ENCODE peak calls at places on chromosomes 2 and 18, in five cellular contexts. One of them, this sample, is unnamed. For H3K9me3 and H3K27me3, the result is how much of the 10 kb centered on the place peaks cover.

GRCh38 chr18:8876887-8877286 is 171.5 kb downstream of the MTCL1 start:
- DNase-seq in HCT116: no peak
- DNase-seq in upper lobe of right lung: no peak
- DNase-seq in tibial artery: no peak
- DNase-seq in left ventricle myocardium inferior: no peak
- DNase-seq in this sample: no peak

GRCh38 chr2:96143848-96144480 is 1.3 kb downstream of the DUSP2 start:
- DNase-seq in HCT116: peak
- DNase-seq in upper lobe of right lung: peak
- DNase-seq in tibial artery: no peak
- DNase-seq in left ventricle myocardium inferior: no peak
- DNase-seq in this sample: no peak

GRCh38 chr18:398866-399637 is 101.4 kb downstream of the COLEC12 start:
- DNase-seq in HCT116: no peak
- DNase-seq in upper lobe of right lung: no peak
- DNase-seq in tibial artery: no peak
- DNase-seq in left ventricle myocardium inferior: no peak
- DNase-seq in this sample: no peak

GRCh38 chr2:157160131-157160530 is 97.4 kb upstream of the GALNT5 start:
- DNase-seq in HCT116: no peak
- DNase-seq in upper lobe of right lung: no peak
- DNase-seq in tibial artery: no peak
- DNase-seq in left ventricle myocardium inferior: no peak
- DNase-seq in this sample: no peak

GRCh38 chr18:35155403-35156117 is 85.3 kb upstream of the ZNF397 start:
- DNase-seq in HCT116: no peak
- DNase-seq in upper lobe of right lung: no peak
- DNase-seq in tibial artery: no peak
- DNase-seq in left ventricle myocardium inferior: no peak
- DNase-seq in this sample: peak

GRCh38 chr2:224904390-224904789 is 137.9 kb downstream of the DOCK10 start:
- DNase-seq in HCT116: no peak
- DNase-seq in upper lobe of right lung: no peak
- DNase-seq in tibial artery: no peak
- DNase-seq in left ventricle myocardium inferior: no peak
- DNase-seq in this sample: no peak

GRCh38 chr2:37623971-37624897 is 47.2 kb downstream of the CDC42EP3 start:
- DNase-seq in HCT116: no peak
- DNase-seq in upper lobe of right lung: no peak
- DNase-seq in tibial artery: no peak
- DNase-seq in left ventricle myocardium inferior: no peak
- DNase-seq in this sample: no peak

GRCh38 chr2:113767811-113768210 is 11.4 kb upstream of the SLC35F5 start:
- DNase-seq in HCT116: no peak
- DNase-seq in upper lobe of right lung: no peak
- DNase-seq in tibial artery: no peak
- DNase-seq in left ventricle myocardium inferior: no peak
- DNase-seq in this sample: no peak

GRCh38 chr2:26770986-26771586 is 7.0 kb downstream of the SLC35F6 start:
- DNase-seq in HCT116: no peak
- DNase-seq in upper lobe of right lung: no peak
- DNase-seq in tibial artery: peak
- DNase-seq in left ventricle myocardium inferior: peak
- DNase-seq in this sample: peak

GRCh38 chr2:164780611-164781167 is 60.9 kb downstream of the COBLL1 start:
- DNase-seq in HCT116: no peak
- DNase-seq in upper lobe of right lung: no peak
- DNase-seq in tibial artery: no peak
- DNase-seq in left ventricle myocardium inferior: no peak
- DNase-seq in this sample: no peak

GRCh38 chr2:164910091-164910899 is 45.0 kb downstream of the SLC38A11 start:
- DNase-seq in HCT116: no peak
- DNase-seq in upper lobe of right lung: no peak
- DNase-seq in tibial artery: no peak
- DNase-seq in left ventricle myocardium inferior: no peak
- DNase-seq in this sample: peak

GRCh38 chr2:96927420-96928171 is 57.7 kb upstream of the SEMA4C start:
- DNase-seq in HCT116: no peak
- DNase-seq in upper lobe of right lung: peak
- DNase-seq in tibial artery: peak
- DNase-seq in left ventricle myocardium inferior: peak
- DNase-seq in this sample: no peak

GRCh38 chr2:174914894-174915760 is 90.1 kb downstream of the CHN1 start:
- DNase-seq in HCT116: no peak
- DNase-seq in upper lobe of right lung: no peak
- DNase-seq in tibial artery: peak
- DNase-seq in left ventricle myocardium inferior: peak
- DNase-seq in this sample: peak

GRCh38 chr2:216044883-216045499 is 31.6 kb upstream of the MREG start:
- DNase-seq in HCT116: no peak
- DNase-seq in upper lobe of right lung: no peak
- DNase-seq in tibial artery: no peak
- DNase-seq in left ventricle myocardium inferior: no peak
- DNase-seq in this sample: no peak

GRCh38 chr2:23199115-23199918 is 185.7 kb upstream of the KLHL29 start:
- DNase-seq in HCT116: peak
- DNase-seq in upper lobe of right lung: no peak
- DNase-seq in tibial artery: no peak
- DNase-seq in left ventricle myocardium inferior: no peak
- DNase-seq in this sample: peak

GRCh38 chr18:43919565-43919964 is 642.3 kb upstream of the SYT4 start:
- DNase-seq in HCT116: no peak
- DNase-seq in upper lobe of right lung: no peak
- DNase-seq in tibial artery: no peak
- DNase-seq in left ventricle myocardium inferior: no peak
- DNase-seq in this sample: no peak

GRCh38 chr2:130755234-130756040 is at the start of gene AMER3:
- DNase-seq in HCT116: no peak
- DNase-seq in upper lobe of right lung: no peak
- DNase-seq in tibial artery: no peak
- DNase-seq in left ventricle myocardium inferior: no peak
- DNase-seq in this sample: no peak

GRCh38 chr2:186460465-186460864 is 25.6 kb upstream of the ZC3H15 start:
- DNase-seq in HCT116: no peak
- DNase-seq in upper lobe of right lung: no peak
- DNase-seq in tibial artery: no peak
- DNase-seq in left ventricle myocardium inferior: no peak
- DNase-seq in this sample: no peak

GRCh38 chr2:96163768-96164429 is 18.7 kb upstream of the DUSP2 start:
- DNase-seq in HCT116: no peak
- DNase-seq in upper lobe of right lung: no peak
- DNase-seq in tibial artery: no peak
- DNase-seq in left ventricle myocardium inferior: no peak
- DNase-seq in this sample: no peak

GRCh38 chr2:197871780-197872456 is 67.5 kb downstream of the PLCL1 start:
- DNase-seq in HCT116: no peak
- DNase-seq in upper lobe of right lung: no peak
- DNase-seq in tibial artery: no peak
- DNase-seq in left ventricle myocardium inferior: no peak
- DNase-seq in this sample: no peak

GRCh38 chr2:222813177-222813843 is 47.5 kb upstream of the ACSL3 start:
- DNase-seq in HCT116: no peak
- DNase-seq in upper lobe of right lung: no peak
- DNase-seq in tibial artery: no peak
- DNase-seq in left ventricle myocardium inferior: no peak
- DNase-seq in this sample: no peak

GRCh38 chr2:203498161-203498560 is 36.9 kb downstream of the RAPH1 start:
- DNase-seq in HCT116: peak
- DNase-seq in upper lobe of right lung: no peak
- DNase-seq in tibial artery: no peak
- DNase-seq in left ventricle myocardium inferior: no peak
- DNase-seq in this sample: no peak

GRCh38 chr2:231991664-231992063 is 30.2 kb downstream of the DIS3L2 start:
- DNase-seq in HCT116: no peak
- DNase-seq in upper lobe of right lung: no peak
- DNase-seq in tibial artery: no peak
- DNase-seq in left ventricle myocardium inferior: no peak
- DNase-seq in this sample: no peak

GRCh38 chr2:225317191-225317590 is 82.3 kb upstream of the NYAP2 start:
- DNase-seq in HCT116: no peak
- DNase-seq in upper lobe of right lung: no peak
- DNase-seq in tibial artery: no peak
- DNase-seq in left ventricle myocardium inferior: no peak
- DNase-seq in this sample: no peak

GRCh38 chr2:216792222-216793001 is 67.5 kb downstream of the TNP1 start:
- DNase-seq in HCT116: no peak
- DNase-seq in upper lobe of right lung: no peak
- DNase-seq in tibial artery: peak
- DNase-seq in left ventricle myocardium inferior: peak
- DNase-seq in this sample: peak

DNA sequence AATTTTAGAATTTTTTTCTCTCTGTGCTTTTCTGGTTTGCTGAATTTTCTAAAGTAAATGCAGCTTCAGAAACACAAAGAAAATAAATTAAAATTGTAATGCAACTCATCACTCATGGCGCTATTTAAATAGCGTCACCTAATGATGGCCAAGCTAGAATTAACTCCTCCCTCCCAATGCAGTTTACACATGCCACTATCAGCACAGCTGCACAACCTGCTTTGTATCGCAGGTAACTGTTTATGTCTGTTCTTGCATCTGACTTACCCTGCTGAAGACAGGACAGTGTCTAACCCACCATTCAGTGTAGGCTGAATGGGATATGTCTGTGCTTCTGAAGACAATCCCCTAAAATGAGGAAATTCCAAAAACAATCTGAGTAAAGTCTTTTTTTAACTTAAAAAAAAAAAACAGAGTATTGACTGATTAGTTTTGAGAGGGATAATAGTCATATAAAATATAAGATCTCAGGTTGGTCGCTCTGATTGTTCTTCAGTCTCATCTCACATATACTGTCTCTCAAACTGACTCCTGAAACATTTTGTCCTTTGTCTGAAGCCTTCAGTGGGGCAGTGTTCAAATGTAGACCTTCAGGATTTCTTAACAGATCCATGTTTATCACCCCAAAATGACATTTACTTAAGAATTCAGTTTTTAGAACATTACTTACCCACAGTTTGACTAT is 271.4 kb downstream of the ZEB2 start:
- DNase-seq in HCT116: no peak
- DNase-seq in upper lobe of right lung: no peak
- DNase-seq in tibial artery: no peak
- DNase-seq in left ventricle myocardium inferior: no peak
- DNase-seq in this sample: no peak
- TF ChIP-seq CTCF in HCT116: no peak
- TF ChIP-seq CTCF in upper lobe of right lung: no peak
- TF ChIP-seq CTCF in tibial artery: no peak
- TF ChIP-seq CTCF in left ventricle myocardium inferior: no peak
- TF ChIP-seq CTCF in this sample: no peak

DNA sequence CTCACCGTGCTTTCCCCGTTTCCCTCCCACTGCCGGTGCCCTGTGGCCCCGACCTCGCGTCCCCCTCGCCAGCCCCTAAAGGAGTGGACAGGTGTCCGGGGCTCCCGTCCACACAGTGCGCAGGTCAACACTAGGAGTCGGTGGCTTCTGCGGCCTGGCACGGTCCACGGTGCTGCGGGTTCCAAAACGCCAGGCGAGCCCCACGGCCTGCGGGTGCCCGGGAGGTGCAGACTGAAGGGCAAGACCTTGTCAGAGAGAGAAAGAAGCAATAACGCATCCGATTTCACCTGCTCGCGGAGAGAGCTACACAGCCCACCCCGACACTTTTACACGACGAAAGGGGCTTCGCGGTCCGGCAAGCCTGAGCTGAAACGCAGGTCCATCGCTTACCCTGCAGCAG is 588.6 kb upstream of the SALL3 start:
- DNase-seq in HCT116: no peak
- DNase-seq in upper lobe of right lung: no peak
- DNase-seq in tibial artery: no peak
- DNase-seq in left ventricle myocardium inferior: no peak
- DNase-seq in this sample: no peak
- H3K9me3 ChIP-seq in HCT116: under half
- H3K9me3 ChIP-seq in upper lobe of right lung: under half
- H3K9me3 ChIP-seq in tibial artery: under half
- H3K9me3 ChIP-seq in left ventricle myocardium inferior: under half
- H3K9me3 ChIP-seq in this sample: under half

GRCh38 chr2:11656671-11657101 is 13.3 kb downstream of the NTSR2 start:
- DNase-seq in HCT116: no peak
- DNase-seq in upper lobe of right lung: no peak
- DNase-seq in tibial artery: no peak
- DNase-seq in left ventricle myocardium inferior: no peak
- DNase-seq in this sample: no peak

GRCh38 chr2:11657646-11658045 is 12.3 kb downstream of the NTSR2 start:
- DNase-seq in HCT116: no peak
- DNase-seq in upper lobe of right lung: no peak
- DNase-seq in tibial artery: no peak
- DNase-seq in left ventricle myocardium inferior: no peak
- DNase-seq in this sample: no peak

GRCh38 chr2:11657195-11657594 is 12.8 kb downstream of the NTSR2 start:
- DNase-seq in HCT116: no peak
- DNase-seq in upper lobe of right lung: no peak
- DNase-seq in tibial artery: no peak
- DNase-seq in left ventricle myocardium inferior: no peak
- DNase-seq in this sample: no peak

GRCh38 chr2:11656252-11656651 is 13.7 kb downstream of the NTSR2 start:
- DNase-seq in HCT116: no peak
- DNase-seq in upper lobe of right lung: no peak
- DNase-seq in tibial artery: no peak
- DNase-seq in left ventricle myocardium inferior: no peak
- DNase-seq in this sample: no peak

GRCh38 chr2:11655495-11655894 is 14.5 kb downstream of the NTSR2 start:
- DNase-seq in HCT116: no peak
- DNase-seq in upper lobe of right lung: no peak
- DNase-seq in tibial artery: no peak
- DNase-seq in left ventricle myocardium inferior: no peak
- DNase-seq in this sample: no peak
- H3K27me3 ChIP-seq in HCT116: under half
- H3K27me3 ChIP-seq in upper lobe of right lung: under half
- H3K27me3 ChIP-seq in tibial artery: under half
- H3K27me3 ChIP-seq in left ventricle myocardium inferior: under half
- H3K27me3 ChIP-seq in this sample: under half

GRCh38 chr18:62566818-62567217 is 44.0 kb downstream of the ZCCHC2 start:
- DNase-seq in HCT116: no peak
- DNase-seq in upper lobe of right lung: no peak
- DNase-seq in tibial artery: no peak
- DNase-seq in left ventricle myocardium inferior: no peak
- DNase-seq in this sample: no peak

GRCh38 chr18:62571037-62571436 is 48.2 kb downstream of the ZCCHC2 start:
- DNase-seq in HCT116: no peak
- DNase-seq in upper lobe of right lung: no peak
- DNase-seq in tibial artery: no peak
- DNase-seq in left ventricle myocardium inferior: no peak
- DNase-seq in this sample: no peak

GRCh38 chr18:62564044-62564443 is 41.2 kb downstream of the ZCCHC2 start:
- DNase-seq in HCT116: no peak
- DNase-seq in upper lobe of right lung: no peak
- DNase-seq in tibial artery: no peak
- DNase-seq in left ventricle myocardium inferior: no peak
- DNase-seq in this sample: no peak

GRCh38 chr18:62569081-62569480 is 46.3 kb downstream of the ZCCHC2 start:
- DNase-seq in HCT116: no peak
- DNase-seq in upper lobe of right lung: no peak
- DNase-seq in tibial artery: no peak
- DNase-seq in left ventricle myocardium inferior: no peak
- DNase-seq in this sample: no peak

DNA sequence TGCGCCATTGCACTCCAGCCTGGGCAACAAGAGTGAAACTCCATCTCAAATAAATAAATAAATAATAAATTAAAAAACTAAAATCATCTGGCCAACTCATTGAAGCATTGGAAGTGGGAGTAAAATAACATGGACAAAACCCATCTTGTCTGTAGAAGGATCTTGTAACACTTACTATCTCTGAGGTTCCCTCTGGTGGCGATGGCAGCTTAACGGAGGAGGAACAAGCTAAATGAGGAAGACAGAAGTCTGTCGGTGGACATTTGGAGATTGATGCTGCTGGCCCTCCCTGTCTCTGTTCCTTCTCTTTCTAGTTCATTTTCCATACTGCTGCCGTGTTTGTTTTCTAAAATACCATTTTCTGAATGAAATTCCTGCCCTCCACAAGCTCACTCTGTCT is 43.4 kb downstream of the ZCCHC2 start:
- DNase-seq in HCT116: no peak
- DNase-seq in upper lobe of right lung: no peak
- DNase-seq in tibial artery: peak
- DNase-seq in left ventricle myocardium inferior: no peak
- DNase-seq in this sample: no peak
- TF ChIP-seq CTCF in HCT116: peak
- TF ChIP-seq CTCF in upper lobe of right lung: peak
- TF ChIP-seq CTCF in tibial artery: peak
- TF ChIP-seq CTCF in left ventricle myocardium inferior: peak
- TF ChIP-seq CTCF in this sample: peak